ENCODE peak calls at places on chromosomes 7 and 10, in five cellular contexts. F is SK-N-SH; J is HL-60; O is IMR-90; X is CD4-positive, CD25-positive, alpha-beta regulatory T cell. P is an unnamed sample.

GRCh38 chr7:70298780-70299446 is 700.6 kb downstream of the AUTS2 start:
- DNase-seq in J (no peak), F (peak), O (no peak), X (no peak), P (peak)

GRCh38 chr7:14023342-14023741 is 33.9 kb upstream of the ETV1 start:
- DNase-seq in J (no peak), O (no peak), X (no peak), F (peak), P (no peak)

GRCh38 chr10:2214035-2214434 is 476.7 kb upstream of the ADARB2 start:
- DNase-seq in F (no peak), J (no peak), O (no peak), X (no peak), P (no peak)

GRCh38 chr10:17607603-17608332 is 9.4 kb downstream of the HACD1 start:
- DNase-seq in J (peak), O (peak), F (peak), X (peak), P (peak)

GRCh38 chr7:4610768-4611467 is 71.2 kb upstream of the FOXK1 start:
- DNase-seq in X (peak), J (peak), F (peak), O (peak), P (peak)

GRCh38 chr10:34526758-34527730 is 288.1 kb downstream of the PARD3 start:
- DNase-seq in F (no peak), O (peak), X (no peak), J (no peak), P (no peak)

GRCh38 chr10:30368065-30368718 is 19.1 kb upstream of the MTPAP start:
- DNase-seq in O (no peak), X (no peak), J (no peak), F (no peak), P (no peak)

GRCh38 chr7:52764502-52765169 is 270.8 kb upstream of the POM121L12 start:
- DNase-seq in O (no peak), X (no peak), F (no peak), J (no peak), P (no peak)

GRCh38 chr10:51073461-51074237 is 638 bp upstream of the PRKG1 start:
- DNase-seq in O (peak), X (no peak), F (peak), J (no peak), P (peak)

GRCh38 chr10:35339946-35340345 is 3.6 kb downstream of the CCNY start:
- DNase-seq in F (no peak), J (no peak), O (peak), X (peak), P (no peak)

GRCh38 chr7:151694828-151695580 is 175.3 kb upstream of the RHEB start:
- DNase-seq in X (no peak), O (no peak), F (peak), J (no peak), P (no peak)

GRCh38 chr10:32923849-32924248 is 34.2 kb downstream of the ITGB1 start:
- DNase-seq in F (no peak), J (no peak), O (no peak), X (no peak), P (no peak)

GRCh38 chr10:32927750-32928149 is 30.3 kb downstream of the ITGB1 start:
- DNase-seq in F (no peak), J (no peak), O (no peak), X (no peak), P (no peak)

GRCh38 chr10:32922164-32922563 is 35.9 kb downstream of the ITGB1 start:
- DNase-seq in O (no peak), F (no peak), X (no peak), J (no peak), P (no peak)
- H3K27ac ChIP-seq in O (no peak), F (no peak), X (no peak), J (no peak), P (no peak)

GRCh38 chr7:130356760-130357611 is 12.4 kb downstream of the CPA5 start:
- DNase-seq in O (peak), X (no peak), F (peak), J (peak), P (no peak)

GRCh38 chr7:130360518-130360917 is 15.9 kb downstream of the CPA5 start:
- DNase-seq in X (no peak), J (no peak), F (no peak), O (no peak), P (no peak)

GRCh38 chr7:130359276-130359857 is 14.8 kb downstream of the CPA5 start:
- DNase-seq in J (no peak), O (no peak), F (no peak), X (no peak), P (no peak)

GRCh38 chr7:130356121-130356759 is 11.6 kb downstream of the CPA5 start:
- DNase-seq in J (no peak), F (peak), X (no peak), O (peak), P (no peak)

GRCh38 chr7:130358471-130358870 is 13.9 kb downstream of the CPA5 start:
- DNase-seq in J (no peak), X (no peak), O (no peak), F (no peak), P (no peak)
- H3K27ac ChIP-seq in J (no peak), X (no peak), O (no peak), F (no peak), P (no peak)

GRCh38 chr7:83362786-83363185 is 200.1 kb upstream of the PCLO start:
- DNase-seq in O (no peak), F (no peak), X (no peak), J (no peak), P (no peak)
- H3K27ac ChIP-seq in O (no peak), F (no peak), X (no peak), J (no peak), P (no peak)

GRCh38 chr10:625751-626711 is 63.4 kb downstream of the DIP2C start:
- DNase-seq in J (no peak), O (no peak), F (no peak), X (no peak), P (no peak)
- H3K27ac ChIP-seq in J (no peak), O (peak), F (peak), X (no peak), P (no peak)

GRCh38 chr10:6197274-6197673 is 5.5 kb upstream of the PFKFB3 start:
- DNase-seq in J (peak), F (no peak), O (no peak), X (no peak), P (no peak)
- H3K27ac ChIP-seq in J (no peak), F (no peak), O (no peak), X (no peak), P (no peak)

P was measured in MM.1S.